ENCODE peak calls at places on chromosomes 3 and 15, in four cellular contexts. C is AG04450, B is choroid plexus epithelial cell, W is foreskin fibroblast. N is an unnamed sample.

GRCh38 chr3:42263354-42264346 is 2.3 kb downstream of the CCK start:
- DNase-seq in C (no peak), B (no peak), W (no peak), N (no peak)

GRCh38 chr15:53834214-53834613 is 74.8 kb upstream of the WDR72 start:
- DNase-seq in C (no peak), B (no peak), W (no peak), N (no peak)

GRCh38 chr3:108250626-108251025 is 28.4 kb upstream of the IFT57 start:
- DNase-seq in C (no peak), B (peak), W (no peak), N (no peak)

GRCh38 chr3:94811836-94812235 is 749.0 kb downstream of the NSUN3 start:
- DNase-seq in C (no peak), B (no peak), W (no peak), N (no peak)

GRCh38 chr15:39444729-39445470 is 136.0 kb upstream of the THBS1 start:
- DNase-seq in C (no peak), B (no peak), W (no peak), N (no peak)

GRCh38 chr3:16318216-16318615 is 53.2 kb downstream of the OXNAD1 start:
- DNase-seq in C (peak), B (peak), W (peak), N (no peak)

GRCh38 chr3:126348308-126348920 is 8.8 kb downstream of the KLF15 start:
- DNase-seq in C (no peak), B (peak), W (no peak), N (no peak)

GRCh38 chr3:107431048-107431297 is 53.7 kb downstream of the CCDC54 start:
- DNase-seq in C (no peak), B (no peak), W (no peak), N (no peak)

GRCh38 chr15:57205027-57205855 is 171.1 kb upstream of the CGNL1 start:
- DNase-seq in C (no peak), B (no peak), W (no peak), N (no peak)

GRCh38 chr15:62605292-62605691 is 437.3 kb upstream of the TPM1 start:
- DNase-seq in C (no peak), B (no peak), W (no peak), N (no peak)

GRCh38 chr15:62603757-62604156 is 438.7 kb upstream of the C2CD4B start:
- DNase-seq in C (no peak), B (peak), W (peak), N (no peak)

GRCh38 chr15:62598217-62598616 is 433.1 kb upstream of the C2CD4B start:
- DNase-seq in C (no peak), B (no peak), W (no peak), N (no peak)

GRCh38 chr15:62600376-62600775 is 435.3 kb upstream of the C2CD4B start:
- DNase-seq in C (no peak), B (no peak), W (no peak), N (no peak)

GRCh38 chr15:62601779-62602540 is 436.9 kb upstream of the C2CD4B start:
- DNase-seq in C (no peak), B (peak), W (peak), N (no peak)
- H3K4me3 ChIP-seq in C (no peak), B (no peak), W (no peak), N (no peak)

GRCh38 chr3:111864821-111865656 is 6.0 kb downstream of the PHLDB2 start:
- DNase-seq in C (peak), B (peak), W (peak), N (no peak)
- TF ChIP-seq CTCF in C (peak), B (peak), W (peak), N (peak)

DNA sequence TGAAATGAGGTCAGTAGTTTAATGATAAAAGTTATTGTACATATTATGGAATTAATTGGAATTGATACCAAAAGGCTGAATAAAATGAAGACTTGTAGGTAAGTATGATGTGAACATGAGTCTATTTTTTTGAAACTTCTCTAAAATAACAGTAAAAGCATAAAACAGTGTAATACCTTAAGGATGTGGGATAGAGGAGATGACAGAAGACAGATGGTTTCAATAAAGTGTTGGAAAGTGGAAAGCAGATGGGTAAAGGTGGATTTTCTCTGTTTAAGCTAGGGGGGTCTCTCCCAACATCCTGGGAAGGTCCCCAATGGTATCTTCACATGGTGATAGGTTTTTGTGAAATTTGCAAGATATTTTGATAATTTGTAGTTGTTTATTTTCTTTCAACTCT is 41.6 kb downstream of the GMPS start:
- DNase-seq in C (no peak), B (no peak), W (no peak), N (no peak)
- H3K4me3 ChIP-seq in C (no peak), B (no peak), W (no peak), N (no peak)

GRCh38 chr3:168088106-168088722 is 7.5 kb downstream of the GOLIM4 start:
- DNase-seq in C (no peak), B (no peak), W (no peak), N (no peak)
- TF ChIP-seq CTCF in C (peak), B (peak), W (no peak), N (peak)

DNA sequence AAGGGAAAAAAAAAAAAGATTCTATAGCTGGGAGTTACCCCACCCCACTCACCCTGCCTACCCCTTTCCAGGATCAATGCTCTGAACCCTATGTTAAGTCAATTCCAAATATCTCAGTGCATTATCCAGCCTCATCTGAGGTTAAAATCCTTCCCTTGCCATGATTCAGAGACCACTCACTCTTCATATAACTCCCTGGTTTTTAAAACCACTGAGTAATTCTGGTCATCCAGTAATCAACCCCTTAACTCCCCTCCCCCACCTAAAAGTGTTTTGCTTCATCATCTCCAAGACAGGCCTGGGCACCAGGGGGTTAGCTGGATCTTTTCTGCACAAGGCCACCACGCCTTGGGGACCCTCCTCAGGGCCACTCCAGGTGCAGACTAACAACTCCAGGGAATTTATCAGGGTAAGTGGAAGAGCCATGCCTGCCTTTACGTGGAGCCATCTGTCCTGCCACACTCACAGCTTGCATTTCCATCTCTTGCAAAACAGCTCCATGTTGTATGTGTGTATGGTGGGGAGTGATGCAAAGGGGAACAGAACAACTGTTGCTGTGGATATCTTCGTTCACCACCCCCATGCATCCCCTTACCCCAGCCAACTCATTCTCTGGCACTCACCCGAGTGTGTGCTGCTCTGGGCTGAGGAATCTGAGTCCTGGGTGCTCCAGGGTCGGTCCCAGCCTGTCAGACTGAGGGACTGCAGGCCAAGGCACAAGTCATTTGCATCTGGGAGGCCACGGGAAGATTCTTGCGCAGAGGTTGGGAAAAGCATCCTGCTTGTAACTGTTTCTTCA is 30.7 kb upstream of the RPS17 start:
- DNase-seq in C (no peak), B (no peak), W (no peak), N (no peak)
- H3K4me3 ChIP-seq in C (peak), B (no peak), W (peak), N (no peak)

GRCh38 chr3:51642462-51642861 is 28.6 kb upstream of the TEX264 start:
- DNase-seq in C (no peak), B (peak), W (no peak), N (no peak)
- TF ChIP-seq CTCF in C (peak), B (peak), W (peak), N (peak)

N was measured in HFF-Myc.